ENCODE peak calls at places on chromosomes 13 and 19, in four cellular contexts. O, V, C and Z are unnamed samples.

GRCh38 chr19:3968556-3969434 is 2.1 kb downstream of the DAPK3 start:
- DNase-seq in O (peak; percentile 84), V (peak; percentile 98), C (peak; percentile 64), Z (peak; percentile 100)

GRCh38 chr13:109630281-109630680 is 156.1 kb downstream of the IRS2 start:
- DNase-seq in O (no peak), V (no peak), C (no peak), Z (no peak)

GRCh38 chr13:40568672-40569350 is 97.6 kb downstream of the FOXO1 start:
- DNase-seq in O (no peak), V (peak; percentile 69), C (no peak), Z (peak; percentile 75)

GRCh38 chr13:110882972-110883371 is 31.9 kb downstream of the ANKRD10 start:
- DNase-seq in O (no peak), V (no peak), C (no peak), Z (no peak)

GRCh38 chr19:17020380-17020779 is 6.2 kb downstream of the CPAMD8 start:
- DNase-seq in O (no peak), V (no peak), C (no peak), Z (peak; percentile 34)

GRCh38 chr19:5547881-5548280 is 19.9 kb downstream of the TINCR start:
- DNase-seq in O (peak; percentile 56), V (peak; percentile 38), C (peak; percentile 55), Z (peak; percentile 9)

GRCh38 chr13:73556902-73557301 is 498.1 kb downstream of the KLF5 start:
- DNase-seq in O (no peak), V (no peak), C (no peak), Z (no peak)

GRCh38 chr13:25608181-25608580 is 236.4 kb downstream of the ATP8A2 start:
- DNase-seq in O (no peak), V (no peak), C (no peak), Z (no peak)

GRCh38 chr13:40619479-40619814 is 47.0 kb downstream of the FOXO1 start:
- DNase-seq in O (no peak), V (peak; percentile 35), C (no peak), Z (no peak)

GRCh38 chr13:79919109-79919508 is 421.8 kb downstream of the SPRY2 start:
- DNase-seq in O (no peak), V (no peak), C (no peak), Z (no peak)

GRCh38 chr19:45472557-45473365 is 5.0 kb downstream of the FOSB start:
- DNase-seq in O (peak; percentile 70), V (no peak), C (no peak), Z (no peak)

GRCh38 chr13:45512148-45512498 is 47.4 kb downstream of the COG3 start:
- DNase-seq in O (no peak), V (no peak), C (no peak), Z (peak; percentile 21)

GRCh38 chr19:38676023-38676877 is 28.8 kb downstream of the ACTN4 start:
- DNase-seq in O (no peak), V (no peak), C (peak; percentile 96), Z (peak; percentile 47)

GRCh38 chr13:48567521-48568331 is 34.8 kb upstream of the RCBTB2 start:
- DNase-seq in O (no peak), V (peak; percentile 70), C (no peak), Z (peak; percentile 11)

GRCh38 chr19:48837586-48838191 is 1.4 kb upstream of the HSD17B14 start:
- DNase-seq in O (peak; percentile 58), V (no peak), C (no peak), Z (no peak)

GRCh38 chr19:56477429-56478338 is 539 bp upstream of the ZNF667 start:
- DNase-seq in O (peak; percentile 81), V (no peak), C (peak; percentile 14), Z (peak; percentile 82)

GRCh38 chr13:109517516-109517915 is 268.9 kb downstream of the IRS2 start:
- DNase-seq in O (no peak), V (no peak), C (no peak), Z (no peak)

GRCh38 chr13:44312898-44313551 is 60.6 kb upstream of the SERP2 start:
- DNase-seq in O (no peak), V (peak; percentile 14), C (no peak), Z (peak; percentile 87)

GRCh38 chr13:100633461-100633860 is 41.1 kb downstream of the TMTC4 start:
- DNase-seq in O (no peak), V (peak; percentile 6), C (no peak), Z (no peak)

GRCh38 chr19:10817291-10818038 is 18.5 kb downstream of the TMED1 start:
- DNase-seq in O (no peak), V (no peak), C (no peak), Z (no peak)

GRCh38 chr19:15640294-15640903 is at the start of gene CYP4F3:
- DNase-seq in O (no peak), V (peak; percentile 81), C (peak; percentile 90), Z (no peak)

GRCh38 chr13:43134896-43135295 is 111.5 kb downstream of the DNAJC15 start:
- DNase-seq in O (no peak), V (no peak), C (no peak), Z (no peak)

GRCh38 chr13:20672772-20673171 is 30.7 kb upstream of the IL17D start:
- DNase-seq in O (no peak), V (no peak), C (no peak), Z (no peak)
- TF ChIP-seq JUN in O (no peak), V (no peak), C (no peak), Z (no peak)

GRCh38 chr13:31327157-31327556 is 127.4 kb downstream of the B3GLCT start:
- DNase-seq in O (no peak), V (no peak), C (no peak), Z (no peak)
- H2AFZ ChIP-seq in O (no peak overlapping the region), V (no peak overlapping the region), C (no peak overlapping the region), Z (no peak overlapping the region)

DNA sequence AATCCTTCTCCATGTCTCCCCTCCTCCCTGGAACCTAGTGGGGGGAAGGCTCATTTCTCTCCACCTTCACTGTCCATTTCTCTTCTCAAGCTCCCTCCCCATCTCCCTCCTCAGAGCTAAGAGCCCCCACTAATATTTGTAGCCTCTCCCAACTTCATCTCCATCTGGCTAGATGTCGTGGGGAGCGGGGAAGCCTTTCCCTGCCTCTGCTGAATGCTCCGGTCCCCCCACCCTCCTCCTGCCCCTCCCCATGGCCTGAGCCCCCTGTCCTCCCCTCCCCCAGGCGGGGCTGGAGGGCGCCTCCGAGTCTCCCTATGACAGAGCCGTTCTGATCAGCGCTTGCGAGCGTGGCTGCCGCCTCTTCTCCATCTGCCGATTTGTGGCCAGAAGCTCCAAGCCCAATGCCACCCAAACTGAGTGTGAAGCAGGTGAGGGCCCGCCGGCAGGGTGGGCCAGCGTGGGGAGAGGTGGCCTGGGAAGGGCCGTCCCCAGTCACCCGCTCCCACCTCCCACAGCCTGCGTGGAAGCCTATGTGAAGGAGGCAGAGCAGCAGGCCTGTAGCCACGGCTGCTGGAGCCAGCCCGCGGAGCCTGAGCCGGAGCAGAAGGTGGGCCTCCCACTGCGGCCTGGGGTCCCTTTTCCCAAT is 1.0 kb downstream of the TMEM59L start:
- DNase-seq in O (no peak), V (no peak), C (no peak), Z (no peak)
- TF ChIP-seq JUN in O (no peak), V (no peak), C (no peak), Z (no peak)

DNA sequence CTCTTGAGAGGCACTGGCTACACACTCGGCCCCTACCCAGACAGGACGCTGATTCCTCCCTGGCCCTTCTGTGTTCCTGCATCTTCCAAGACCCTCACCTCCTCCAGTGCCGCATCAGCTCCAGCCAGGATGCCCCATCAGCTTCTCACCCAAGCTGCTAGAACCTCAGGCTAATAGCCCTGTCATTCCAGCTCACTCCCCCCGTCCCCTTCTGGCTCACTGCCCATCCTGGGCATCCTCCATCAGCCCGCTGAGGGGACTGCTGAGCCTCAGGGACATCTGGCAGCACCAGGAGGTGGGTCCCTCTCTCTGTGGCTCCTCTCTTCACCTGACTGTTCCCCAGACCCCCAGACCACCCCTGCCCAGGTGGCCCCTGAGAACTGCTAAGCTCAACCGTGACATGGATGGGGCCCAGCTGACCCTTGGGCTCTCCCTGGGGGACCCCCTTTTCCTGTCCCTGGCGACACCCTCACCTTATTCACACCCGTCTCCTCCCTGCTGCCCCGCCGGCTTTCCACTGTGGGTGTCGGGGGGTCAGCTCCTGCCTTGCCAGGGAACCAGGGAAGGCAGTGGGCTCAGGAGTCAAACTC is 4.8 kb downstream of the FFAR3 start:
- DNase-seq in O (no peak), V (no peak), C (no peak), Z (no peak)
- H2AFZ ChIP-seq in O (no peak overlapping the region), V (no peak overlapping the region), C (no peak overlapping the region), Z (no peak overlapping the region)

GRCh38 chr13:39144941-39145533 is 106.8 kb downstream of the NHLRC3 start:
- DNase-seq in O (peak; percentile 55), V (no peak), C (peak; percentile 40), Z (peak; percentile 65)
- TF ChIP-seq JUN in O (no peak), V (no peak), C (no peak), Z (no peak)

GRCh38 chr19:58020129-58020528 is 13.7 kb upstream of the ZSCAN1 start:
- DNase-seq in O (no peak), V (no peak), C (no peak), Z (no peak)

GRCh38 chr19:58020985-58021384 is 12.8 kb upstream of the ZSCAN1 start:
- DNase-seq in O (no peak), V (no peak), C (no peak), Z (no peak)

GRCh38 chr19:58022283-58022660 is 11.6 kb upstream of the ZSCAN1 start:
- DNase-seq in O (no peak), V (no peak), C (no peak), Z (no peak)

GRCh38 chr19:58024661-58025060 is 9.2 kb upstream of the ZSCAN1 start:
- DNase-seq in O (no peak), V (no peak), C (no peak), Z (no peak)

DNA sequence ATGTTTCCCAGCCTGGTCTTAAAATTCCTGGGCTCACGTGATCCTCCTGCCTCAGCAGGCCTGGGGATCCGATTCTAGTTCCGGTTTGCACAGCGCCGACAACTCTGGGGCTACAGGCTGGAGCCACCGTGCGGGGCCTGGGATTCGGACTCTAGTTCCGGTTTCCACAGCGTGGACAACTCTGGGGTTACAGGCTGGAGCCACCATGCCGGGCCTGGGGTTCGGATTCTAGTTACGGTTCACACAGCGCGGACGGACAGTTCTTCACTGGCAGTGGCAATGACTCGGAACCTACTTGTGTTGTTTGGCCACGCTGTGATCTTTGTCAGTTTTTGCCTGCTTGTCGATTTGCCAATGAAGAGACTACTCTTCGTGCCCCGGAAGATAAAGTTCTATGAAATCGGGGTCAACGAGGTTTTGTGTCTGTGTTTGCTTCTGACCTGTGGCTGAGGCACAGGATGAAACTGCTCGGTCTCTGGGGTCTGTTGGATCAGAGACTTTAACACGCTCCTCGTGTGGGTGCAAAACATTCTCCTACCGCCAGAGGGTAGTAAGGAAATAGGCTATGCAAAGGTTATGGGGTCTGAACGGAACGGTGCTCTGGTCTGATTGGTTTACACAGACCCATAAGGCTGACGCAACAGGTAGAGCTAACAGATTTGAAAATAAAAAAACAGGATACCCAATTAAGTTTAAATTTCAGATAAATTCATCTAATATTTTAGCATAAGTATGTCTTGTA is 12.1 kb upstream of the ZSCAN1 start:
- DNase-seq in O (peak; percentile 72), V (peak; percentile 53), C (peak; percentile 37), Z (peak; percentile 6)
- H2AFZ ChIP-seq in O (peak overlapping the region; percentile 36), V (no peak overlapping the region), C (no peak overlapping the region), Z (no peak overlapping the region)